ENCODE peak calls at places on chromosomes 1 and 21, in nine cellular contexts. V is cardiac fibroblast, M is uterus, Q is Peyer's patch, B is left ventricle myocardium inferior, U is stomach, C is IMR-90, T is body of pancreas, H is ovary. O is an unnamed sample.

GRCh38 chr1:37186246-37186756 is 152.0 kb upstream of the GRIK3 start:
- DNase-seq in V (no peak), M (no peak), Q (no peak), B (no peak), U (no peak), C (no peak), T (peak), H (no peak), O (no peak)

GRCh38 chr1:232123775-232124659 is 497.4 kb downstream of the DISC1 start:
- DNase-seq in V (peak), M (no peak), Q (no peak), B (no peak), U (no peak), C (no peak), T (no peak), H (no peak), O (no peak)

GRCh38 chr1:81702903-81703302 is 97.8 kb upstream of the ADGRL2 start:
- DNase-seq in V (peak), M (no peak), Q (no peak), B (no peak), U (no peak), C (peak), T (no peak), H (no peak), O (peak)

GRCh38 chr1:16122916-16123315 is 33.0 kb downstream of the EPHA2 start:
- DNase-seq in V (peak), M (peak), Q (no peak), B (no peak), U (no peak), C (peak), T (no peak), H (no peak), O (peak)

GRCh38 chr1:117672756-117673155 is 66.9 kb downstream of the TENT5C start:
- DNase-seq in V (no peak), M (no peak), Q (no peak), B (peak), U (no peak), C (no peak), T (no peak), H (no peak), O (no peak)

GRCh38 chr1:167829868-167830267 is 84.1 kb downstream of the ADCY10 start:
- DNase-seq in V (peak), M (no peak), Q (no peak), B (no peak), U (no peak), C (no peak), T (no peak), H (no peak), O (no peak)

GRCh38 chr1:152110860-152111514 is 4.3 kb downstream of the TCHH start:
- DNase-seq in V (peak), M (peak), Q (no peak), B (peak), U (no peak), C (peak), T (peak), H (no peak), O (peak)

GRCh38 chr1:31335007-31335406 is 37.9 kb downstream of the FABP3 start:
- DNase-seq in V (peak), M (no peak), Q (no peak), B (no peak), U (no peak), C (peak), T (no peak), H (no peak), O (peak)

GRCh38 chr1:200654660-200655059 is 15.0 kb downstream of the DDX59 start:
- DNase-seq in V (no peak), M (no peak), Q (no peak), B (no peak), U (no peak), C (peak), T (no peak), H (no peak), O (peak)

GRCh38 chr1:93700532-93701469 is 19.2 kb upstream of the BCAR3 start:
- DNase-seq in V (no peak), M (no peak), Q (no peak), B (no peak), U (no peak), C (no peak), T (no peak), H (no peak), O (no peak)

GRCh38 chr1:162868972-162869371 is 8.0 kb upstream of the CCDC190 start:
- DNase-seq in V (no peak), M (no peak), Q (no peak), B (no peak), U (no peak), C (no peak), T (no peak), H (no peak), O (no peak)

GRCh38 chr1:90919190-90919719 is 102.6 kb downstream of the ZNF644 start:
- DNase-seq in V (no peak), M (no peak), Q (no peak), B (no peak), U (no peak), C (no peak), T (no peak), H (no peak), O (peak)

GRCh38 chr1:215131291-215131690 is 48.8 kb downstream of the KCNK2 start:
- DNase-seq in V (no peak), M (no peak), Q (no peak), B (no peak), U (no peak), C (no peak), T (no peak), H (no peak), O (no peak)

GRCh38 chr1:228555074-228555989 is 68.2 kb downstream of the RNF187 start:
- DNase-seq in V (peak), M (no peak), Q (no peak), B (no peak), U (no peak), C (no peak), T (no peak), H (peak), O (peak)

GRCh38 chr1:117646956-117647355 is 41.1 kb downstream of the TENT5C start:
- DNase-seq in V (no peak), M (no peak), Q (no peak), B (no peak), U (no peak), C (no peak), T (no peak), H (no peak), O (no peak)

GRCh38 chr21:30257773-30258172 is 25.0 kb downstream of the KRTAP24-1 start:
- DNase-seq in V (peak), M (no peak), Q (no peak), B (no peak), U (no peak), C (no peak), T (no peak), H (no peak), O (peak)

GRCh38 chr1:77354996-77355395 is 73.2 kb downstream of the AK5 start:
- DNase-seq in V (no peak), M (no peak), Q (no peak), B (no peak), U (no peak), C (no peak), T (no peak), H (no peak), O (no peak)

GRCh38 chr1:110161822-110162221 is 11.5 kb downstream of the SLC6A17 start:
- DNase-seq in V (no peak), M (no peak), Q (no peak), B (no peak), U (no peak), C (no peak), T (no peak), H (no peak), O (no peak)

GRCh38 chr1:153355445-153356071 is 2.1 kb upstream of the S100A9 start:
- DNase-seq in V (peak), M (peak), Q (no peak), B (peak), U (peak), C (peak), T (peak), H (no peak), O (peak)

GRCh38 chr1:115797491-115797890 is 29.0 kb upstream of the CASQ2 start:
- DNase-seq in V (no peak), M (no peak), Q (no peak), B (no peak), U (no peak), C (no peak), T (no peak), H (no peak), O (no peak)

GRCh38 chr1:11256299-11256698 is 6.1 kb downstream of the MTOR start:
- DNase-seq in V (no peak), M (no peak), Q (no peak), B (no peak), U (no peak), C (no peak), T (no peak), H (no peak), O (no peak)

GRCh38 chr1:70586046-70586445 is 175.0 kb downstream of the CTH start:
- DNase-seq in V (no peak), M (no peak), Q (no peak), B (no peak), U (no peak), C (no peak), T (no peak), H (no peak), O (no peak)

GRCh38 chr1:198908995-198909394 is 270.2 kb downstream of the PTPRC start:
- DNase-seq in V (no peak), M (no peak), Q (no peak), B (no peak), U (no peak), C (no peak), T (no peak), H (no peak), O (no peak)

GRCh38 chr1:58779837-58780585 is 3.8 kb downstream of the JUN start:
- DNase-seq in V (peak), M (peak), Q (no peak), B (peak), U (peak), C (peak), T (peak), H (peak), O (no peak)

GRCh38 chr1:168945870-168946269 is 160.6 kb upstream of the ATP1B1 start:
- DNase-seq in V (peak), M (peak), Q (no peak), B (peak), U (peak), C (no peak), T (peak), H (peak), O (no peak)

GRCh38 chr1:209595599-209595998 is 12.1 kb downstream of the CAMK1G start:
- DNase-seq in V (no peak), M (no peak), Q (no peak), B (no peak), U (no peak), C (no peak), T (no peak), H (no peak), O (no peak)

DNA sequence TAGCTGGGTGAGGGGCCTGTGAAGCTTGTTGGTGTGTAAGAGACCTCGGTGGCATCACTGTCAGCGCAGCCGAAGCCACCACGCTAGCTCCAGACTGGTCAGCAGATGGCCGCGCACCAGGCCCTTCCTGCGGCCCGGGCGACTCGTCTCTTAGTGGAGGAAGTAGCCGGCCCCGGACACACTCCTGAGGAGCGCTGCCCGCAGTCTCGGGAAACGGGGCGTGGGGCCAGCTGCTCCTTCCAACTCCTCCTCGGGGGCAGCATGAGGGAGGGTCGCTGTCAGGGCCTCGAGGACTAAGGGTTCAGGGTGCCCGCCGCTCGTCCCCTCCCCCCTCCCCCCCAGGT is 20.4 kb downstream of the H3-3A start:
- DNase-seq in V (peak), M (peak), Q (peak), B (peak), U (peak), C (no peak), T (peak), H (peak), O (peak)
- TF ChIP-seq CTCF in V (no peak), M (no peak), Q (no peak), B (no peak), U (no peak), C (no peak), T (no peak), H (no peak), O (no peak)

DNA sequence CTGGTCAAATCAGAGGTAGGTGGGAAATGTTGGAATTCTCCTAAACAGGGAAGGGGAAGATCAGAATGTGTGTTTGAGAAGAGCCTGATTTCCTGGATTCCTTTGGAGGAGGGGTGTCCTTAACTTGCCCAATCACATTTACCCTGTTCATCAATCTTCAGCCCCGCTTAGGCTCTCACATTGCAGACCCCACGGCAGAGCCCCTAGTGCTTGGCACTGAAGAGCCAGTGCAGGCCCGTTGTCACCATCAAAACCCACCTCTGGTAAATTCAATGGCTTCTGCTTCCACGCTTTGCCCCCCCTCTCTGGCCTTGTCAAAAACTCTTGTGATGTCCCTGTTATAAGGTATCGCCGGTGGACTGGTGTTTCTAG is 2.3 kb downstream of the AGPAT3 start:
- DNase-seq in V (no peak), M (no peak), Q (no peak), B (no peak), U (no peak), C (no peak), T (no peak), H (no peak), O (no peak)
- H3K4me3 ChIP-seq in V (no peak), M (no peak), Q (peak), B (peak), U (peak), C (no peak), T (no peak), H (no peak), O (peak)

DNA sequence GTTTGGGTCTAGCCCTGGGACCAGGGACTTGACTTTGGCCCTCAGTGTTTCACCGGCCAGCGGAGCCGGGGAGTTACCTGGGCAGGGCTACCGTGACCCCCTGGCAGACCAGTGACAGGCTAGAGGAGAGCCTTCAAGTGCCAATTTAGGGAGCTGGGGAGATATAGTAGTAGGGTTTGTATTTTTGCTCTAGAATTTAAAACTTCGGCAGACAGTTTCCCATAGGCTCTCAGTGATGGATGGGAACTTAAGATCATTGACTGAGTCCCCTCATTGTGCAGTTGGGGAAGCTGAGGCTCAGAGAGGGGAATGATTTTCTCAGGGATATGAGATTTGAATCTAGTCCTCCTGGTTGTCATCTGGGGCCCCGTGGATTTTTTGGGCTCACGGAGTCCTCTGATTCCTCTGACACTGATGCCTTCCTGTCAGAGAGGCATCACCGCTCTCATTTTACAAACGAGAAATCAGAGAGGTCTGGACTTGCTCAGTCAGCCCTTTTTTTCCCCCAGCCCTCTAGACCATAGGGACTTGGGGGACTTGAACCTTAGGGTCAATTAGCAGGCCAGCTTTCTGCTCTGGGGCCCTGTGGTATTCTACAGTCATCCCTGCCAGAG is 58.3 kb upstream of the ACOT11 start:
- DNase-seq in V (no peak), M (no peak), Q (no peak), B (no peak), U (no peak), C (no peak), T (no peak), H (no peak), O (no peak)
- TF ChIP-seq CTCF in V (no peak), M (no peak), Q (no peak), B (peak), U (no peak), C (no peak), T (no peak), H (no peak), O (no peak)

GRCh38 chr1:101298663-101299062 is 61.8 kb downstream of the S1PR1 start:
- DNase-seq in V (peak), M (no peak), Q (no peak), B (no peak), U (no peak), C (no peak), T (no peak), H (no peak), O (no peak)
- H3K4me3 ChIP-seq in V (no peak), M (no peak), Q (no peak), B (no peak), U (no peak), C (no peak), T (no peak), H (no peak), O (no peak)

DNA sequence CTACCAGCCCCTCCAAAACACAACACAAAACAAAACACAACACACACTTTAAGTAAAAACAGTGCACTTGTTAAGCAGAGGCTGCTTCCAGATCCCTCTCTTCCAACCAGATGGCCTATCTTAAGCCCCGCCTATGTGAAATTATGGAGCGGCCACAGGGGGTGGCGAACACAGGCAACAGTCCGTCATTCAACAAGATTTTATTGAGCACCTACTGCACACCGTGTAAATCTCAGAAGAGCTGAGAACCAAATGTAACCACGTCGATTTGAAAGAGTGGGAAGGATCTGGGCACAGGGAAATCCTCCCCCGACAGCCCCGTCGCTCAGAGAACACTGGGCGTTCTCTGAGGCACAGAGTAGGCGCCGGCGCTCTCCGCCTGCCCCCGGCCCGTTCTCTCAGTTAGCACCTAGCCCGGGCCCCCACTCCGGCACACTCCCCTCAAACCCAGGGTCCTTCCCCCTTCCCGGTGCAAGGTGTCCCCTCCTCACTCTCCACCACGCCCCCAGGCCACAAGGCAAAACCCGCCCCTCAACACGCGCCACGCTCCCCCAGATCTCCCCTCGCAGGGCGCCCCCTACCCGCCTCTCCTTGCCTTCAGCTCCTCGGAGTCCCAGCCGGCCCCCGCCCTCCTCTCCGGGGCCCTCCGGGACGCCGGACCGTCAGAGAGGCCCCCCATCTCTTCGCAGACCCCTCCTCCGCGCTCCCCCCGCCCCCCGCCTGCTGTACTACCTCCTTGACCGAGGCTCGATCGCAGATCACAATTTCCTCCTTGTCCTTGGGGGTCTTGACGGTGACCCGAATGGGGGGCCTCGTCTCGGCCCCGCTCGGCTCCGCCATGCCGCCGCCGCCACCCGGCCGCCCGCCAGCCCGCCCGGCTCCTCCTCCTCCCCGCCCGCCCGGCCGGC is 482 bp downstream of the UBQLN4 start:
- DNase-seq in V (peak), M (peak), Q (peak), B (peak), U (peak), C (peak), T (peak), H (peak), O (peak)
- TF ChIP-seq CTCF in V (no peak), M (peak), Q (peak), B (peak), U (no peak), C (peak), T (peak), H (no peak), O (peak)

DNA sequence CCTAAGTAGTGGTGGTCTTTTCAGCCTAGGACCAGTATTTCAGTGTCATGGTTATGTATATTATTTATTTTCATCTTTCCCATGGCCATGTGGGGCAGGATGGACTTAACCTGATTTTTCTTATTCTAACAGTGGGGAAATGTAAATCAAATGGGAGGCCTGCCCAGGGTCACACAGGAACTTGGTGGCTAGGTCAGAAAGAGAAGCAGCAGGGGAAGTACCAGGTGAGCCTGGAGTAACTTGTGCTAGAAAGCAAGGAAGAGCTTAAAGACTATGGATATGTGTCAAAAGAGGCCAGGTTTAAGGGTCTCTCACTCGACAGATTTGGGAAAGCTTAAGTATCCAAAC is 936 bp downstream of the ZFP69B start:
- DNase-seq in V (no peak), M (no peak), Q (no peak), B (no peak), U (no peak), C (no peak), T (no peak), H (no peak), O (no peak)
- H3K4me3 ChIP-seq in V (peak), M (no peak), Q (no peak), B (peak), U (no peak), C (peak), T (no peak), H (no peak), O (peak)